ENCODE peak calls at places on chromosomes 1 and 21, in five cellular contexts. One of them, this sample, is unnamed.
A peak's percentile ranks its signal among the peaks of the same experiment; 100 is the strongest.

GRCh38 chr1:164673584-164674214 is 114.7 kb downstream of the PBX1 start:
- DNase-seq in H4: peak; percentile 30
- DNase-seq in stimulated activated CD4-positive, alpha-beta T cell treated with anti-CD3 and anti-CD28 coated beads, Interleukin-1b, Interleukin-23, amount 100 ng/mL, for 24 hours: no peak
- DNase-seq in PC-9: no peak
- DNase-seq in AG08396: no peak
- DNase-seq in this sample: no peak

GRCh38 chr1:109151146-109151545 is 37.2 kb downstream of the ELAPOR1 start:
- DNase-seq in AG08396: peak; percentile 71
- DNase-seq in H4: peak; percentile 46
- DNase-seq in stimulated activated CD4-positive, alpha-beta T cell treated with anti-CD3 and anti-CD28 coated beads, Interleukin-1b, Interleukin-23, amount 100 ng/mL, for 24 hours: no peak
- DNase-seq in PC-9: peak; percentile 41
- DNase-seq in this sample: peak; percentile 12

GRCh38 chr1:155134858-155135415 is 715 bp upstream of the SLC50A1 start:
- DNase-seq in H4: peak; percentile 95
- DNase-seq in AG08396: peak; percentile 92
- DNase-seq in PC-9: peak; percentile 98
- DNase-seq in stimulated activated CD4-positive, alpha-beta T cell treated with anti-CD3 and anti-CD28 coated beads, Interleukin-1b, Interleukin-23, amount 100 ng/mL, for 24 hours: peak; percentile 52
- DNase-seq in this sample: peak; percentile 94

GRCh38 chr1:79811173-79811572 is 804.6 kb upstream of the ADGRL4 start:
- DNase-seq in AG08396: peak; percentile 15
- DNase-seq in H4: no peak
- DNase-seq in PC-9: peak; percentile 47
- DNase-seq in stimulated activated CD4-positive, alpha-beta T cell treated with anti-CD3 and anti-CD28 coated beads, Interleukin-1b, Interleukin-23, amount 100 ng/mL, for 24 hours: no peak
- DNase-seq in this sample: no peak

GRCh38 chr1:160116277-160117147 is 953 bp downstream of the ATP1A2 start:
- DNase-seq in PC-9: no peak
- DNase-seq in stimulated activated CD4-positive, alpha-beta T cell treated with anti-CD3 and anti-CD28 coated beads, Interleukin-1b, Interleukin-23, amount 100 ng/mL, for 24 hours: no peak
- DNase-seq in AG08396: no peak
- DNase-seq in H4: no peak
- DNase-seq in this sample: no peak

GRCh38 chr1:156869455-156869854 is 8.8 kb downstream of the NTRK1 start:
- DNase-seq in H4: no peak
- DNase-seq in AG08396: no peak
- DNase-seq in PC-9: no peak
- DNase-seq in stimulated activated CD4-positive, alpha-beta T cell treated with anti-CD3 and anti-CD28 coated beads, Interleukin-1b, Interleukin-23, amount 100 ng/mL, for 24 hours: no peak
- DNase-seq in this sample: no peak

GRCh38 chr1:39082140-39082799 is 56.1 kb downstream of the NDUFS5 start:
- DNase-seq in AG08396: no peak
- DNase-seq in PC-9: no peak
- DNase-seq in H4: no peak
- DNase-seq in stimulated activated CD4-positive, alpha-beta T cell treated with anti-CD3 and anti-CD28 coated beads, Interleukin-1b, Interleukin-23, amount 100 ng/mL, for 24 hours: no peak
- DNase-seq in this sample: no peak

GRCh38 chr1:222792744-222793143 is 22.1 kb upstream of the DISP1 start:
- DNase-seq in PC-9: no peak
- DNase-seq in AG08396: peak; percentile 21
- DNase-seq in H4: no peak
- DNase-seq in stimulated activated CD4-positive, alpha-beta T cell treated with anti-CD3 and anti-CD28 coated beads, Interleukin-1b, Interleukin-23, amount 100 ng/mL, for 24 hours: no peak
- DNase-seq in this sample: no peak

GRCh38 chr1:167715653-167716302 is 6.0 kb upstream of the MPZL1 start:
- DNase-seq in stimulated activated CD4-positive, alpha-beta T cell treated with anti-CD3 and anti-CD28 coated beads, Interleukin-1b, Interleukin-23, amount 100 ng/mL, for 24 hours: no peak
- DNase-seq in PC-9: no peak
- DNase-seq in H4: no peak
- DNase-seq in AG08396: no peak
- DNase-seq in this sample: no peak

GRCh38 chr21:45698493-45698947 is 55.0 kb downstream of the PCBP3 start:
- DNase-seq in AG08396: peak; percentile 45
- DNase-seq in H4: peak; percentile 43
- DNase-seq in PC-9: no peak
- DNase-seq in stimulated activated CD4-positive, alpha-beta T cell treated with anti-CD3 and anti-CD28 coated beads, Interleukin-1b, Interleukin-23, amount 100 ng/mL, for 24 hours: no peak
- DNase-seq in this sample: no peak

GRCh38 chr1:59427155-59427554 is 130.3 kb downstream of the FGGY start:
- DNase-seq in AG08396: peak; percentile 13
- DNase-seq in stimulated activated CD4-positive, alpha-beta T cell treated with anti-CD3 and anti-CD28 coated beads, Interleukin-1b, Interleukin-23, amount 100 ng/mL, for 24 hours: no peak
- DNase-seq in PC-9: peak; percentile 96
- DNase-seq in H4: peak; percentile 87
- DNase-seq in this sample: peak; percentile 74

GRCh38 chr1:106978477-106979322 is 77.8 kb upstream of the PRMT6 start:
- DNase-seq in PC-9: no peak
- DNase-seq in stimulated activated CD4-positive, alpha-beta T cell treated with anti-CD3 and anti-CD28 coated beads, Interleukin-1b, Interleukin-23, amount 100 ng/mL, for 24 hours: no peak
- DNase-seq in AG08396: no peak
- DNase-seq in H4: peak; percentile 10
- DNase-seq in this sample: no peak

GRCh38 chr1:12472798-12473551 is 145.0 kb downstream of the DHRS3 start:
- DNase-seq in PC-9: no peak
- DNase-seq in stimulated activated CD4-positive, alpha-beta T cell treated with anti-CD3 and anti-CD28 coated beads, Interleukin-1b, Interleukin-23, amount 100 ng/mL, for 24 hours: peak; percentile 39
- DNase-seq in H4: no peak
- DNase-seq in AG08396: no peak
- DNase-seq in this sample: no peak

GRCh38 chr1:3775498-3776230 is 3.1 kb downstream of the SMIM1 start:
- DNase-seq in AG08396: peak; percentile 88
- DNase-seq in stimulated activated CD4-positive, alpha-beta T cell treated with anti-CD3 and anti-CD28 coated beads, Interleukin-1b, Interleukin-23, amount 100 ng/mL, for 24 hours: no peak
- DNase-seq in PC-9: no peak
- DNase-seq in H4: peak; percentile 74
- DNase-seq in this sample: peak; percentile 38

GRCh38 chr1:49171941-49172593 is 395.4 kb upstream of the BEND5 start:
- DNase-seq in AG08396: no peak
- DNase-seq in H4: no peak
- DNase-seq in stimulated activated CD4-positive, alpha-beta T cell treated with anti-CD3 and anti-CD28 coated beads, Interleukin-1b, Interleukin-23, amount 100 ng/mL, for 24 hours: no peak
- DNase-seq in PC-9: no peak
- DNase-seq in this sample: no peak

GRCh38 chr1:152777510-152778137 is 2.7 kb downstream of the LCE1F start:
- DNase-seq in H4: peak; percentile 10
- DNase-seq in stimulated activated CD4-positive, alpha-beta T cell treated with anti-CD3 and anti-CD28 coated beads, Interleukin-1b, Interleukin-23, amount 100 ng/mL, for 24 hours: no peak
- DNase-seq in AG08396: peak; percentile 51
- DNase-seq in PC-9: no peak
- DNase-seq in this sample: peak; percentile 26

GRCh38 chr1:32094721-32095521 is 12.9 kb upstream of the KPNA6 start:
- DNase-seq in stimulated activated CD4-positive, alpha-beta T cell treated with anti-CD3 and anti-CD28 coated beads, Interleukin-1b, Interleukin-23, amount 100 ng/mL, for 24 hours: no peak
- DNase-seq in AG08396: no peak
- DNase-seq in PC-9: no peak
- DNase-seq in H4: no peak
- DNase-seq in this sample: no peak

GRCh38 chr21:38384246-38384576 is 114.1 kb downstream of the ERG start:
- DNase-seq in stimulated activated CD4-positive, alpha-beta T cell treated with anti-CD3 and anti-CD28 coated beads, Interleukin-1b, Interleukin-23, amount 100 ng/mL, for 24 hours: no peak
- DNase-seq in PC-9: no peak
- DNase-seq in H4: no peak
- DNase-seq in AG08396: no peak
- DNase-seq in this sample: no peak

GRCh38 chr1:11790880-11791715 is 14.7 kb downstream of the MTHFR start:
- DNase-seq in H4: peak; percentile 96
- DNase-seq in stimulated activated CD4-positive, alpha-beta T cell treated with anti-CD3 and anti-CD28 coated beads, Interleukin-1b, Interleukin-23, amount 100 ng/mL, for 24 hours: no peak
- DNase-seq in PC-9: no peak
- DNase-seq in AG08396: peak; percentile 93
- DNase-seq in this sample: peak; percentile 54

GRCh38 chr21:15775981-15776380 is 46.2 kb downstream of the USP25 start:
- DNase-seq in stimulated activated CD4-positive, alpha-beta T cell treated with anti-CD3 and anti-CD28 coated beads, Interleukin-1b, Interleukin-23, amount 100 ng/mL, for 24 hours: no peak
- DNase-seq in H4: peak; percentile 27
- DNase-seq in PC-9: peak; percentile 47
- DNase-seq in AG08396: peak; percentile 12
- DNase-seq in this sample: no peak

GRCh38 chr1:199463521-199464127 is 563.9 kb upstream of the NR5A2 start:
- DNase-seq in PC-9: no peak
- DNase-seq in H4: peak; percentile 70
- DNase-seq in stimulated activated CD4-positive, alpha-beta T cell treated with anti-CD3 and anti-CD28 coated beads, Interleukin-1b, Interleukin-23, amount 100 ng/mL, for 24 hours: no peak
- DNase-seq in AG08396: peak; percentile 27
- DNase-seq in this sample: peak; percentile 77

GRCh38 chr1:160375788-160376524 is 9.1 kb downstream of the NHLH1 start:
- DNase-seq in AG08396: no peak
- DNase-seq in stimulated activated CD4-positive, alpha-beta T cell treated with anti-CD3 and anti-CD28 coated beads, Interleukin-1b, Interleukin-23, amount 100 ng/mL, for 24 hours: no peak
- DNase-seq in PC-9: peak; percentile 33
- DNase-seq in H4: no peak
- DNase-seq in this sample: peak; percentile 14

GRCh38 chr1:192183788-192184187 is 25.5 kb downstream of the RGS18 start:
- DNase-seq in H4: no peak
- DNase-seq in stimulated activated CD4-positive, alpha-beta T cell treated with anti-CD3 and anti-CD28 coated beads, Interleukin-1b, Interleukin-23, amount 100 ng/mL, for 24 hours: no peak
- DNase-seq in AG08396: no peak
- DNase-seq in PC-9: no peak
- DNase-seq in this sample: no peak

GRCh38 chr1:206714331-206715058 is 29.8 kb downstream of the MAPKAPK2 start:
- DNase-seq in PC-9: peak; percentile 92
- DNase-seq in AG08396: peak; percentile 56
- DNase-seq in stimulated activated CD4-positive, alpha-beta T cell treated with anti-CD3 and anti-CD28 coated beads, Interleukin-1b, Interleukin-23, amount 100 ng/mL, for 24 hours: no peak
- DNase-seq in H4: peak; percentile 93
- DNase-seq in this sample: peak; percentile 38

GRCh38 chr1:54567961-54568360 is 19.9 kb downstream of the ACOT11 start:
- DNase-seq in stimulated activated CD4-positive, alpha-beta T cell treated with anti-CD3 and anti-CD28 coated beads, Interleukin-1b, Interleukin-23, amount 100 ng/mL, for 24 hours: no peak
- DNase-seq in AG08396: no peak
- DNase-seq in H4: no peak
- DNase-seq in PC-9: no peak
- DNase-seq in this sample: no peak

GRCh38 chr1:59678809-59679228 is 135.9 kb upstream of the HOOK1 start:
- DNase-seq in PC-9: no peak
- DNase-seq in stimulated activated CD4-positive, alpha-beta T cell treated with anti-CD3 and anti-CD28 coated beads, Interleukin-1b, Interleukin-23, amount 100 ng/mL, for 24 hours: no peak
- DNase-seq in AG08396: peak; percentile 75
- DNase-seq in H4: peak; percentile 99
- DNase-seq in this sample: peak; percentile 64

GRCh38 chr1:208183977-208184901 is 59.9 kb downstream of the PLXNA2 start:
- DNase-seq in H4: peak; percentile 87
- DNase-seq in AG08396: peak; percentile 59
- DNase-seq in PC-9: peak; percentile 99
- DNase-seq in stimulated activated CD4-positive, alpha-beta T cell treated with anti-CD3 and anti-CD28 coated beads, Interleukin-1b, Interleukin-23, amount 100 ng/mL, for 24 hours: no peak
- DNase-seq in this sample: peak; percentile 57

GRCh38 chr1:202268032-202268431 is 73.7 kb downstream of the UBE2T start:
- DNase-seq in H4: no peak
- DNase-seq in AG08396: no peak
- DNase-seq in PC-9: no peak
- DNase-seq in stimulated activated CD4-positive, alpha-beta T cell treated with anti-CD3 and anti-CD28 coated beads, Interleukin-1b, Interleukin-23, amount 100 ng/mL, for 24 hours: no peak
- DNase-seq in this sample: no peak

GRCh38 chr1:78304766-78305165 is 186.0 kb upstream of the PTGFR start:
- DNase-seq in PC-9: no peak
- DNase-seq in AG08396: no peak
- DNase-seq in H4: no peak
- DNase-seq in stimulated activated CD4-positive, alpha-beta T cell treated with anti-CD3 and anti-CD28 coated beads, Interleukin-1b, Interleukin-23, amount 100 ng/mL, for 24 hours: no peak
- DNase-seq in this sample: peak; percentile 21

GRCh38 chr1:220371324-220371723 is 99.1 kb upstream of the RAB3GAP2 start:
- DNase-seq in H4: no peak
- DNase-seq in stimulated activated CD4-positive, alpha-beta T cell treated with anti-CD3 and anti-CD28 coated beads, Interleukin-1b, Interleukin-23, amount 100 ng/mL, for 24 hours: no peak
- DNase-seq in PC-9: no peak
- DNase-seq in AG08396: no peak
- DNase-seq in this sample: peak; percentile 29

GRCh38 chr1:156152628-156153027 is 757 bp upstream of the SEMA4A start:
- DNase-seq in stimulated activated CD4-positive, alpha-beta T cell treated with anti-CD3 and anti-CD28 coated beads, Interleukin-1b, Interleukin-23, amount 100 ng/mL, for 24 hours: no peak
- DNase-seq in H4: no peak
- DNase-seq in AG08396: no peak
- DNase-seq in PC-9: no peak
- DNase-seq in this sample: no peak

GRCh38 chr1:206555473-206555935 is 48.2 kb downstream of the RASSF5 start:
- DNase-seq in stimulated activated CD4-positive, alpha-beta T cell treated with anti-CD3 and anti-CD28 coated beads, Interleukin-1b, Interleukin-23, amount 100 ng/mL, for 24 hours: no peak
- DNase-seq in AG08396: peak; percentile 46
- DNase-seq in H4: no peak
- DNase-seq in PC-9: no peak
- DNase-seq in this sample: no peak

GRCh38 chr1:204092632-204093420 is 19.9 kb downstream of the SOX13 start:
- DNase-seq in AG08396: no peak
- DNase-seq in H4: no peak
- DNase-seq in PC-9: no peak
- DNase-seq in stimulated activated CD4-positive, alpha-beta T cell treated with anti-CD3 and anti-CD28 coated beads, Interleukin-1b, Interleukin-23, amount 100 ng/mL, for 24 hours: no peak
- DNase-seq in this sample: no peak

GRCh38 chr1:7539772-7540175 is 231.3 kb upstream of the VAMP3 start:
- DNase-seq in AG08396: no peak
- DNase-seq in PC-9: peak; percentile 44
- DNase-seq in H4: peak; percentile 24
- DNase-seq in stimulated activated CD4-positive, alpha-beta T cell treated with anti-CD3 and anti-CD28 coated beads, Interleukin-1b, Interleukin-23, amount 100 ng/mL, for 24 hours: no peak
- DNase-seq in this sample: peak; percentile 62